ENCODE peak calls at places on chromosomes 16 and 17, in seven cellular contexts. A, K, Q, P, D, V and I are unnamed samples.

GRCh38 chr17:79028496-79029326 is 4.7 kb downstream of the C1QTNF1 start:
- DNase-seq in Q (no peak), A (no peak), D (no peak), P (no peak), K (no peak), V (peak; percentile 41), I (no peak)

GRCh38 chr16:54286330-54287017 is at the start of gene IRX3:
- DNase-seq in Q (peak; percentile 87), D (peak; percentile 13), P (no peak), A (no peak), V (peak; percentile 95), K (peak; percentile 90), I (peak; percentile 98)

GRCh38 chr17:19508327-19508867 is 25.3 kb upstream of the SLC47A1 start:
- DNase-seq in Q (no peak), P (no peak), V (no peak), D (peak; percentile 52), K (peak; percentile 32), A (no peak), I (no peak)

GRCh38 chr17:34979650-34980352 is 511 bp upstream of the LIG3 start:
- DNase-seq in V (no peak), A (no peak), D (no peak), K (no peak), P (no peak), Q (no peak), I (no peak)

GRCh38 chr17:11935734-11936406 is 61.4 kb downstream of the ZNF18 start:
- DNase-seq in Q (peak; percentile 72), D (peak; percentile 67), A (peak; percentile 16), V (no peak), P (no peak), K (peak; percentile 41), I (peak; percentile 33)

GRCh38 chr16:3873482-3874173 is 6.9 kb downstream of the CREBBP start:
- DNase-seq in Q (no peak), D (no peak), V (no peak), K (no peak), P (no peak), A (no peak), I (no peak)

GRCh38 chr16:54143934-54144333 is 142.7 kb downstream of the IRX3 start:
- DNase-seq in V (no peak), D (no peak), P (no peak), A (no peak), Q (no peak), K (no peak), I (no peak)

GRCh38 chr16:27363797-27364196 is 38.2 kb upstream of the IL21R start:
- DNase-seq in K (no peak), P (no peak), A (no peak), Q (peak; percentile 74), V (no peak), D (peak; percentile 91), I (no peak)

GRCh38 chr17:80618304-80618703 is 73.7 kb downstream of the RPTOR start:
- DNase-seq in P (no peak), V (no peak), K (no peak), Q (no peak), A (no peak), D (no peak), I (no peak)

GRCh38 chr17:4440690-4441686 is 7.2 kb downstream of the SPNS3 start:
- DNase-seq in Q (no peak), A (no peak), V (no peak), P (no peak), K (peak; percentile 38), D (no peak), I (no peak)

GRCh38 chr17:83058478-83059167 is 20.8 kb upstream of the METRNL start:
- DNase-seq in V (peak; percentile 42), P (no peak), D (no peak), A (no peak), K (peak; percentile 14), Q (no peak), I (no peak)

GRCh38 chr17:34366529-34367107 is 3.6 kb upstream of the CCL1 start:
- DNase-seq in A (no peak), P (no peak), Q (no peak), D (no peak), V (no peak), K (no peak), I (no peak)

GRCh38 chr17:52237151-52237550 is 78.6 kb upstream of the CA10 start:
- DNase-seq in D (no peak), Q (no peak), K (no peak), P (no peak), V (no peak), A (no peak), I (no peak)

GRCh38 chr17:37478187-37478586 is 11.5 kb upstream of the DUSP14 start:
- DNase-seq in P (no peak), A (no peak), D (no peak), K (peak; percentile 37), V (no peak), Q (no peak), I (no peak)

GRCh38 chr17:69809331-69809730 is 265.7 kb upstream of the KCNJ16 start:
- DNase-seq in K (no peak), P (no peak), A (no peak), V (no peak), D (no peak), Q (no peak), I (no peak)

GRCh38 chr17:43659823-43660222 is 1.9 kb downstream of the MEOX1 start:
- DNase-seq in V (no peak), Q (no peak), A (no peak), D (no peak), K (no peak), P (no peak), I (no peak)

GRCh38 chr16:65120811-65121721 is 797 bp downstream of the CDH11 start:
- DNase-seq in A (no peak), V (no peak), K (peak; percentile 32), Q (peak; percentile 12), D (no peak), P (no peak), I (no peak)

GRCh38 chr17:32917081-32917480 is 10.9 kb upstream of the TMEM98 start:
- DNase-seq in P (no peak), A (no peak), V (no peak), K (no peak), Q (no peak), D (no peak), I (no peak)

DNA sequence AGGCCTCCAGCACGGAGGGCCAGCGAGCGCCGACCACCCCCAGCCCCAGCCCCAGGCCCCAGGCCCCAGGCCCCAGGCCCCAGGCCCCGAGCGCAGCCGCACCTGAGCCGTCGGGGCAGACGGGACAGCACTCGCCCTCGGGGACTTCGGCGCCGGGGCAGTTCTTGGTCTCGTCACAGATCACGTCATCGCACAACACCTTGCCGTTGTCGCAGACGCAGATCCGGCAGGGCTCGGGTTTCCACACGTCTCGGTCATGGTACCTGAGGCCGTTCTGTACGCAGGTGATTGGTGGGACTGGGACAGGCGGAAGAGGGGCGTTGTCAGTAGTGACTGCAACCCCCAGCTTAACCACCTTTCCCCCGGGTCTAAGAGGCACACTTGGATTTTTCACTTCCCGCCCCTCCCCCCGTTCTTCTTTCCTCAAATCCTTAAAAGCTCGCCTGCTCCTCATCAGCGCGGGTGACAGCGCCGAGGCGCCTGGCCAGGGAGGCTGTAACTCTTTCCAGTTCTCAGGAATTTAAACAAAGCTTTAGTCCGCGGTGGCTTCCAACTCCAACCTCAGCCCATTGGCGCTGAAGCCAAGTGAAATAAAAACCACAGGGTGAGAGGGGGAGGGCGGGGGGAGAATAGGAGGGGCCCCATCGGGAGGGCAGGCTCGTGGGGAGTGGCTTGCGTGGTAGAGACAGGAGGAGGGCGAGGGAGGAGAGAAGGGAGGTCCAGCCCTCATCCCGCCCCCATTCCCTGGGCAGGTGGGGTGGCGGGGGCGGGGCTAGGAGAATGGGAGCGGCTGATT is 1.6 kb downstream of the COL1A1 start:
- DNase-seq in P (peak; percentile 41), V (peak; percentile 93), Q (peak; percentile 91), K (peak; percentile 90), A (peak; percentile 79), D (peak; percentile 91), I (peak; percentile 96)
- TF ChIP-seq POLR2A in P (no peak), V (no peak), Q (no peak), K (no peak), A (no peak), D (no peak), I (no peak)

DNA sequence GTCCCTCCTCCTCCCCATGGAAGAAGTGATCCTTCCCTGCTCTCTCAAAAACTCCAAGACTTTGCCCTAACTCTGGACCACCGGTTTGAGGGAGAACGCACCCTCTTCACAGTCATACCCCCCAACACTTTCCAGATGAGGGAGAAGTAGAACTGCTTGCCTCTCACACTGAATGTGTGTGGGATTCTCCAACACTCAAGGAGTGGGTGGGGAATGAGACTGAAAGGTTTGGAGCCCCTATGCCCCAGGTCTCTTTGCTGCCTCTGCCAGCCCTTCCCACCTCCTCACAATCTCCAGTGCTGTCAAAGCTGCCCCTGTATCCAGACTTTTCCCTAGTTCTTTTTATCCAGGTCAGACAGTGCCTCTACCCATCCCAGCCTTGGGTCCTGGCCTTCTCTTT is 11.4 kb downstream of the HOXB4 start:
- DNase-seq in D (no peak), A (no peak), Q (no peak), K (no peak), P (no peak), V (no peak), I (no peak)
- TF ChIP-seq POLR2A in D (no peak), A (no peak), Q (no peak), K (no peak), P (no peak), V (no peak), I (no peak)

GRCh38 chr16:86511317-86512161 is 1.2 kb downstream of the FOXF1 start:
- DNase-seq in P (no peak), Q (no peak), D (no peak), V (no peak), K (no peak), A (no peak), I (no peak)

GRCh38 chr16:86510465-86511261 is at the start of gene FOXF1:
- DNase-seq in A (no peak), P (no peak), Q (peak; percentile 48), K (no peak), D (no peak), V (no peak), I (no peak)

GRCh38 chr16:86508028-86508946 is 2.0 kb upstream of the FOXF1 start:
- DNase-seq in D (no peak), K (no peak), V (no peak), A (no peak), P (no peak), Q (peak; percentile 25), I (no peak)

GRCh38 chr16:86508947-86509758 is 1.2 kb upstream of the FOXF1 start:
- DNase-seq in A (no peak), P (no peak), V (no peak), D (peak; percentile 46), K (peak; percentile 57), Q (peak; percentile 41), I (peak; percentile 90)

GRCh38 chr16:86509759-86510464 is 415 bp upstream of the FOXF1 start:
- DNase-seq in V (no peak), P (no peak), D (peak; percentile 73), A (no peak), Q (no peak), K (peak; percentile 58), I (peak; percentile 57)
- TF ChIP-seq POLR2A in V (no peak), P (no peak), D (peak; percentile 22), A (no peak), Q (no peak), K (no peak), I (no peak)

GRCh38 chr17:13044713-13045112 is 26.9 kb upstream of the ELAC2 start:
- DNase-seq in A (no peak), Q (no peak), P (no peak), D (no peak), K (no peak), V (no peak), I (no peak)
- TF ChIP-seq POLR2A in A (no peak), Q (no peak), P (no peak), D (no peak), K (no peak), V (no peak), I (no peak)